ENCODE peak calls at places on chromosomes 3 and 15, in ten cellular contexts. K is effector memory CD4-positive, alpha-beta T cell; G is body of pancreas; N is psoas muscle; J is tibial nerve; B is cardiac muscle cell; Y is SK-N-SH; P is esophagus squamous epithelium; R is A549; U is stomach. L is an unnamed sample. For H3K4me1, the result is how much of the 10 kb centered on the place peaks cover.

GRCh38 chr3:133025546-133025945 is 12.6 kb upstream of the TMEM108 start:
- DNase-seq in J (no peak), N (no peak), B (no peak), P (no peak), K (no peak), Y (no peak), G (no peak), U (no peak), R (no peak), L (no peak)

GRCh38 chr15:40493089-40493840 is 22.5 kb downstream of the CHST14 start:
- DNase-seq in B (no peak), N (no peak), P (no peak), Y (no peak), J (no peak), U (no peak), R (no peak), K (peak), G (no peak), L (no peak)

GRCh38 chr15:31598620-31599019 is 272.0 kb downstream of the KLF13 start:
- DNase-seq in Y (no peak), G (no peak), K (no peak), P (no peak), U (no peak), N (no peak), B (no peak), J (no peak), R (no peak), L (no peak)

GRCh38 chr15:87981969-87982368 is 274.6 kb downstream of the NTRK3 start:
- DNase-seq in B (no peak), G (no peak), P (no peak), R (no peak), J (no peak), K (no peak), U (no peak), Y (no peak), N (no peak), L (peak)

GRCh38 chr3:128011140-128011539 is 41.1 kb upstream of the SEC61A1 start:
- DNase-seq in U (peak), N (no peak), Y (peak), G (peak), B (peak), K (no peak), P (no peak), R (peak), J (no peak), L (no peak)

GRCh38 chr15:67101981-67102929 is 36.9 kb downstream of the SMAD3 start:
- DNase-seq in J (no peak), K (peak), B (peak), P (no peak), U (no peak), N (no peak), R (no peak), G (no peak), Y (no peak), L (no peak)

GRCh38 chr3:129576514-129577345 is 29.7 kb downstream of the PLXND1 start:
- DNase-seq in P (peak), U (peak), B (no peak), Y (no peak), N (no peak), K (peak), R (no peak), G (peak), J (no peak), L (no peak)

GRCh38 chr3:65385805-65386204 is 652.9 kb downstream of the MAGI1 start:
- DNase-seq in J (no peak), G (no peak), B (no peak), U (no peak), R (no peak), K (no peak), P (no peak), Y (no peak), N (no peak), L (no peak)

GRCh38 chr3:31495971-31496370 is 36.8 kb upstream of the STT3B start:
- DNase-seq in G (no peak), R (no peak), P (no peak), Y (no peak), U (no peak), K (no peak), N (no peak), B (peak), J (no peak), L (no peak)

GRCh38 chr3:46334911-46335478 is 18.9 kb upstream of the CCR2 start:
- DNase-seq in N (no peak), G (no peak), K (no peak), J (no peak), R (no peak), Y (no peak), P (no peak), B (peak), U (no peak), L (no peak)

GRCh38 chr3:138781012-138781470 is 53.7 kb downstream of the PIK3CB start:
- DNase-seq in B (no peak), R (no peak), N (no peak), J (no peak), G (peak), Y (no peak), P (no peak), U (peak), K (peak), L (no peak)

GRCh38 chr15:90902656-90902995 is 476 bp upstream of the MAN2A2 start:
- DNase-seq in R (no peak), B (no peak), U (no peak), K (no peak), Y (no peak), G (no peak), P (no peak), N (no peak), J (no peak), L (no peak)

GRCh38 chr15:46857103-46857502 is 860.2 kb upstream of the SEMA6D start:
- DNase-seq in B (no peak), K (no peak), G (no peak), U (no peak), R (no peak), Y (no peak), J (no peak), N (no peak), P (no peak), L (no peak)

GRCh38 chr15:74956648-74957300 is at the start of gene RPP25:
- DNase-seq in N (peak), J (peak), Y (peak), U (peak), K (peak), G (peak), R (peak), P (no peak), B (peak), L (peak)

GRCh38 chr15:61811952-61812351 is 248.3 kb downstream of the VPS13C start:
- DNase-seq in Y (peak), N (no peak), B (no peak), J (no peak), R (no peak), K (no peak), G (no peak), U (no peak), P (no peak), L (no peak)

GRCh38 chr15:29690765-29691475 is 131.3 kb downstream of the TJP1 start:
- DNase-seq in U (no peak), J (no peak), N (no peak), B (no peak), G (no peak), Y (no peak), P (no peak), R (peak), K (no peak), L (no peak)

GRCh38 chr3:23952646-23953045 is 7.6 kb downstream of the NR1D2 start:
- DNase-seq in P (no peak), J (no peak), R (no peak), K (no peak), U (no peak), B (peak), G (no peak), N (no peak), Y (no peak), L (no peak)

GRCh38 chr3:71616571-71617021 is 33.1 kb upstream of the FOXP1 start:
- DNase-seq in J (no peak), G (no peak), K (no peak), N (no peak), Y (no peak), P (no peak), B (no peak), R (no peak), U (no peak), L (no peak)

GRCh38 chr15:68888419-68888818 is 41.9 kb upstream of the SPESP1 start:
- DNase-seq in B (no peak), J (no peak), P (no peak), U (no peak), K (no peak), N (no peak), R (no peak), G (no peak), Y (no peak), L (no peak)

GRCh38 chr15:39774688-39775267 is 7.9 kb downstream of the FSIP1 start:
- DNase-seq in B (no peak), U (no peak), P (no peak), Y (no peak), N (no peak), K (peak), G (no peak), R (no peak), J (no peak), L (no peak)

GRCh38 chr3:153219147-153219546 is 57.1 kb downstream of the RAP2B start:
- DNase-seq in R (no peak), P (no peak), Y (no peak), N (no peak), G (no peak), K (no peak), J (no peak), U (no peak), B (peak), L (no peak)

GRCh38 chr3:128112406-128112968 is 11.1 kb downstream of the RUVBL1 start:
- DNase-seq in K (peak), U (no peak), B (peak), P (no peak), N (no peak), Y (peak), R (peak), G (no peak), J (no peak), L (no peak)

GRCh38 chr15:96232335-96232734 is 98.2 kb upstream of the NR2F2 start:
- DNase-seq in Y (no peak), P (no peak), K (no peak), R (no peak), G (peak), B (no peak), U (no peak), N (no peak), J (no peak), L (no peak)

GRCh38 chr3:188950832-188951489 is 220.8 kb upstream of the TPRG1 start:
- DNase-seq in K (no peak), B (peak), R (peak), G (peak), P (no peak), N (peak), J (peak), Y (no peak), U (peak), L (peak)

GRCh38 chr15:89776274-89777072 is at the start of gene MESP2:
- DNase-seq in N (peak), K (no peak), R (peak), G (peak), Y (peak), U (peak), P (no peak), J (peak), B (peak), L (peak)

GRCh38 chr3:172107403-172107802 is 68.0 kb downstream of the FNDC3B start:
- DNase-seq in P (no peak), N (no peak), U (no peak), B (no peak), R (no peak), J (no peak), K (peak), Y (no peak), G (no peak), L (no peak)

DNA sequence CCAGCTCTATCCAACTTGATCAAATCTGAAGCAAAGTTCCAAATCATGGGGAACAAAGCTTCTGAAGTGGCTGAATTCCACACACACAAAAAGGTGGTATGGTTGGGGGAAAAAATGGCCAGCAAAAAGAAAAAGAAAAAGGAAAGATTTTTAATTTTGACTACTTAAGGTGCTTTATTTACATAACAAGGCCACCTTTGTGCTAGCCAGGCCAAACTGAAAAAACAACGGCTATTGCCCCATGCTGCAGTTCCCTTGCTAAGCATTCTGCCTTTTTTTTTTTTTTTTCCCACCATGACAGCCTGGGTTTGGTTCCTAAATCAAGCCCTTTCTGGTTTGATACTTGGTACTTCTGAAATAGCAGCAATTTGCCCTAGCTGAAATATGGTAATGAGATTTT is 66.5 kb upstream of the DAZL start:
- DNase-seq in G (no peak), R (no peak), Y (no peak), N (no peak), K (no peak), J (no peak), B (no peak), U (no peak), P (no peak), L (no peak)
- H3K27ac ChIP-seq in G (no peak), R (no peak), Y (no peak), N (no peak), K (no peak), J (no peak), B (no peak), U (no peak), P (no peak), L (no peak)

GRCh38 chr15:64095431-64095794 is 369 bp upstream of the SNX1 start:
- DNase-seq in G (no peak), J (no peak), B (no peak), U (no peak), Y (no peak), R (no peak), K (no peak), N (no peak), P (no peak), L (no peak)

GRCh38 chr15:64092864-64093626 is 593 bp downstream of the CIAO2A start:
- DNase-seq in K (no peak), J (no peak), U (peak), G (peak), Y (peak), N (peak), B (peak), R (peak), P (no peak), L (peak)

GRCh38 chr15:64092075-64092820 is 1.4 kb downstream of the CIAO2A start:
- DNase-seq in K (no peak), J (no peak), R (peak), G (no peak), U (no peak), B (no peak), N (no peak), Y (no peak), P (no peak), L (no peak)

GRCh38 chr15:64095795-64096485 is at the start of gene SNX1:
- DNase-seq in P (peak), R (peak), J (peak), G (peak), U (peak), Y (peak), K (peak), N (peak), B (peak), L (peak)

DNA sequence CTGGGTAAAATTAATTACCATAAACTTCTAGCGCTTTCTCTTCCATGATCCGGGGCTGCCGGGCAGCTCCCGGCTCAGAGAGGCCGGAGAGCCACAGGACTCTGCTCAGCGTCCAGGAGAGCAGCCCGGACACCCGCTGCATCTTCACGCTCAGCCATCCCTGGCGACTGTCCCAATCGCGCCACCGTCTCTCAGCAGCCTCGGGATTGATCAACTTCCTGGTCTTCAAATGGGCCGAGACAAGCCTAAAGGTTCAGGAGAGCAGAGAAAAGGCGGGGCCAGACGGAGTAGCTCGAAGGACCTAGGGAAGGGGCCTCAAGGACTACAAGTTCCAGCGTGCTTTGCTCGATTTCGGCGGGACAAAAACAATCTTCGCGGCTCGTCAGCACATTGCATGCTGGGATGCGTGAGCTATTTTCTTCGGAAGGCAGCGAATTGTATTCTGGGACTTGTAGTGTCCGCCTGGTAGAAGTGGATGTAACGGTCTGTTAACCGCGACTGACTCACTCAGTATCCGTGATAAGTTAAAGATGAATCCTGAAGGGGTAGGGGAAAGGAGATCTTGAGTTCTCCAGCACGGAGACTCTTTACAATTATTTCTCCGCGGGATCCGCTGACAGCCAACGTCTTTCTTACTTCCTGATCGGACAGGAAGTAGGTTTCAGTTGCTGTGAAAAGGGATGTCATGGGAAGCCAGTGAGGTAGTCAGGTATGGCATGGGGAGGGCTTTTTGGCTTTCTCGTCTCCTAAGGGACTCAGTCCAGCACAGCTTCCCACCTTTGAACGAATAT is at the start of gene CIAO2A:
- DNase-seq in N (peak), Y (peak), P (peak), B (peak), J (peak), R (peak), G (peak), U (peak), K (peak), L (peak)
- H3K4me1 ChIP-seq in N (half or more), Y (under half), P (under half), B (under half), J (half or more), R (under half), G (half or more), U (under half), K (under half), L (under half)

GRCh38 chr15:60395276-60396011 is 2.3 kb downstream of the ANXA2 start:
- DNase-seq in G (no peak), B (no peak), R (no peak), U (no peak), Y (no peak), K (no peak), J (no peak), P (no peak), N (no peak), L (no peak)
- H3K27ac ChIP-seq in G (peak), B (no peak), R (peak), U (peak), Y (peak), K (no peak), J (peak), P (peak), N (peak), L (peak)

DNA sequence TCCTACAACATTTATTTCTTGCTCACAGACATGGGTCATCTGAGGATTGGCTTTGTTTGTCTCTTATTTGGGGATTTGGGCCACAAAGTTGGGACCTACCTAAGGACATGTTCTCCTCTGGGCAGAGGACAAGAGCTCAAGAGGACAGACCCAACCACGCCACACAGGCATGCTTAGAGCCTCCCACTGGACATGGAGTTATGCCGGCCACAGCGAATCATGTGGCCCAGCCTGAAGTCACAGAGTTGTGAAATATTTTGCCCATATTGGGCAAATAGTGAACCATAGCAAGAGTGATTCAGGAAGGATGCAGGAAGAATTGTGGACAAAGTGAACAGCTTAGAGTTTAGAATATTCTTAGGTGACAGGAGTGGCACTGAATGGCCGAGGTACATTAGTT is 9.9 kb downstream of the TRAK1 start:
- DNase-seq in U (no peak), R (peak), J (no peak), K (no peak), G (no peak), P (no peak), Y (no peak), B (peak), N (peak), L (peak)
- H3K4me1 ChIP-seq in U (under half), R (under half), J (under half), K (under half), G (under half), P (under half), Y (under half), B (under half), N (half or more), L (half or more)

DNA sequence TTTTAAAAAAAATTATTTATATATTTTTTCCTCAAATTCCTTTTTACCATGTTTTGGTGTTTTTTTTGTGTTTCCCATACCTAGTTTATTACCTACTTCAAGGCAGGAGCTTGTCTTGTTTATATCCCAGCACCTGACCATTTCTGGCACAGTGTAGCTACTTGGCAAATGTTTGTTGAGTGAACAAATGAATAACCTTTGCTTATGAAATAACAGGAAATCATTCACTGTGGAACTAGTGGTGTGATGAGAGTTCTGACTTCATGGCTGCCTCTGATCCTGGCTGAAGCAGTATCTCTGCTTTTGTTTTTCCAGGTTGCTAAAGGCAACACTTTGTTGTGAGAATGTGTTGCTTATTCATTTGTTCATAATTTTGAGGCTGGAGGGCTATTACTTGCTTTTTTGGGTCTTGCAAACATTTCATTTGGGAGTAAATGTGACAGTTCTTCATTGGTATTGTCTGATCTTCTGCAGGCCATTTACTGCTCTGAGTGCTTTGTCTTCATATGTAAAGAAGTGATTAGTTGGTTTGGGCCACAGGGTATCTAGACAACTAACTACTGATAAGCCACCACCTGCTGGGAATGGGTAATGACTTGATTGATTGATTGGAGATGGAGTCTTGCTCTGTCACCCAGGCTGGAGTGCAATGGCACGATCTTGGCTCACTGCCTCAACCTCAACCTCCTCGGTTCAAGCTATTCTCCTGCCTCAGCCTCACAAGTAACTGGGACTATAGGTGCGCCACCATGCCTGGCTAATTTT is 5.7 kb downstream of the RAD54L2 start:
- DNase-seq in Y (no peak), P (no peak), U (no peak), R (no peak), N (no peak), K (no peak), B (peak), J (no peak), G (no peak), L (no peak)
- H3K27ac ChIP-seq in Y (no peak), P (no peak), U (no peak), R (no peak), N (no peak), K (no peak), B (no peak), J (no peak), G (no peak), L (no peak)

GRCh38 chr3:187024561-187025226 is 94.4 kb downstream of the ST6GAL1 start:
- DNase-seq in J (no peak), G (no peak), R (no peak), B (no peak), Y (no peak), P (no peak), K (no peak), N (no peak), U (no peak), L (no peak)

GRCh38 chr3:187025656-187026320 is 95.5 kb downstream of the ST6GAL1 start:
- DNase-seq in U (no peak), R (no peak), B (no peak), K (no peak), G (no peak), N (no peak), P (no peak), J (no peak), Y (peak), L (no peak)

GRCh38 chr3:187026321-187026678 is 96.0 kb downstream of the ST6GAL1 start:
- DNase-seq in G (no peak), U (no peak), P (no peak), N (no peak), Y (no peak), B (no peak), R (no peak), K (no peak), J (no peak), L (no peak)

GRCh38 chr3:187025254-187025655 is 94.9 kb downstream of the ST6GAL1 start:
- DNase-seq in Y (no peak), J (no peak), G (no peak), U (no peak), P (no peak), B (no peak), K (no peak), R (no peak), N (no peak), L (no peak)

GRCh38 chr3:187027531-187027936 is 97.2 kb downstream of the ST6GAL1 start:
- DNase-seq in K (peak), R (no peak), N (no peak), Y (no peak), G (no peak), P (no peak), B (no peak), J (no peak), U (no peak), L (no peak)
- H3K4me1 ChIP-seq in K (half or more), R (under half), N (under half), Y (under half), G (under half), P (under half), B (half or more), J (under half), U (under half), L (under half)